ENCODE peak calls at places on chromosomes 16 and 17, in four cellular contexts. One of them, this sample, is unnamed.
A peak's percentile ranks its signal among the peaks of the same experiment; 100 is the strongest.

GRCh38 chr17:42411905-42412679 is 11.0 kb downstream of the CAVIN1 start:
- DNase-seq in mesendoderm: no peak
- DNase-seq in neuronal stem cell: no peak
- DNase-seq in H9: no peak
- DNase-seq in this sample: no peak

GRCh38 chr16:86491643-86492030 is 18.7 kb upstream of the FOXF1 start:
- DNase-seq in mesendoderm: no peak
- DNase-seq in neuronal stem cell: no peak
- DNase-seq in H9: no peak
- DNase-seq in this sample: no peak

GRCh38 chr17:74750327-74751069 is 2.1 kb downstream of the NHERF1 start:
- DNase-seq in mesendoderm: no peak
- DNase-seq in neuronal stem cell: no peak
- DNase-seq in H9: no peak
- DNase-seq in this sample: no peak

GRCh38 chr17:8459109-8459508 is 23.4 kb downstream of the NDEL1 start:
- DNase-seq in mesendoderm: no peak
- DNase-seq in neuronal stem cell: no peak
- DNase-seq in H9: no peak
- DNase-seq in this sample: no peak

GRCh38 chr17:51250314-51250840 is 9.5 kb downstream of the MBTD1 start:
- DNase-seq in mesendoderm: no peak
- DNase-seq in neuronal stem cell: no peak
- DNase-seq in H9: no peak
- DNase-seq in this sample: no peak

GRCh38 chr17:42817866-42818265 is 6.2 kb downstream of the BECN1 start:
- DNase-seq in mesendoderm: no peak
- DNase-seq in neuronal stem cell: no peak
- DNase-seq in H9: no peak
- DNase-seq in this sample: peak; percentile 56

GRCh38 chr17:12438813-12439586 is 226.7 kb upstream of the MYOCD start:
- DNase-seq in mesendoderm: peak; percentile 95
- DNase-seq in neuronal stem cell: no peak
- DNase-seq in H9: no peak
- DNase-seq in this sample: no peak

GRCh38 chr17:73226556-73227172 is 33.8 kb downstream of the COG1 start:
- DNase-seq in mesendoderm: peak; percentile 71
- DNase-seq in neuronal stem cell: no peak
- DNase-seq in H9: no peak
- DNase-seq in this sample: peak; percentile 45

GRCh38 chr17:60720763-60721531 is 43.3 kb downstream of the BCAS3 start:
- DNase-seq in mesendoderm: peak; percentile 56
- DNase-seq in neuronal stem cell: peak; percentile 62
- DNase-seq in H9: peak; percentile 44
- DNase-seq in this sample: peak; percentile 81

GRCh38 chr16:22139008-22139407 is 23.3 kb upstream of the SDR42E2 start:
- DNase-seq in mesendoderm: no peak
- DNase-seq in neuronal stem cell: no peak
- DNase-seq in H9: no peak
- DNase-seq in this sample: no peak

GRCh38 chr16:15530085-15530484 is 95.7 kb downstream of the BMERB1 start:
- DNase-seq in mesendoderm: no peak
- DNase-seq in neuronal stem cell: no peak
- DNase-seq in H9: no peak
- DNase-seq in this sample: no peak

DNA sequence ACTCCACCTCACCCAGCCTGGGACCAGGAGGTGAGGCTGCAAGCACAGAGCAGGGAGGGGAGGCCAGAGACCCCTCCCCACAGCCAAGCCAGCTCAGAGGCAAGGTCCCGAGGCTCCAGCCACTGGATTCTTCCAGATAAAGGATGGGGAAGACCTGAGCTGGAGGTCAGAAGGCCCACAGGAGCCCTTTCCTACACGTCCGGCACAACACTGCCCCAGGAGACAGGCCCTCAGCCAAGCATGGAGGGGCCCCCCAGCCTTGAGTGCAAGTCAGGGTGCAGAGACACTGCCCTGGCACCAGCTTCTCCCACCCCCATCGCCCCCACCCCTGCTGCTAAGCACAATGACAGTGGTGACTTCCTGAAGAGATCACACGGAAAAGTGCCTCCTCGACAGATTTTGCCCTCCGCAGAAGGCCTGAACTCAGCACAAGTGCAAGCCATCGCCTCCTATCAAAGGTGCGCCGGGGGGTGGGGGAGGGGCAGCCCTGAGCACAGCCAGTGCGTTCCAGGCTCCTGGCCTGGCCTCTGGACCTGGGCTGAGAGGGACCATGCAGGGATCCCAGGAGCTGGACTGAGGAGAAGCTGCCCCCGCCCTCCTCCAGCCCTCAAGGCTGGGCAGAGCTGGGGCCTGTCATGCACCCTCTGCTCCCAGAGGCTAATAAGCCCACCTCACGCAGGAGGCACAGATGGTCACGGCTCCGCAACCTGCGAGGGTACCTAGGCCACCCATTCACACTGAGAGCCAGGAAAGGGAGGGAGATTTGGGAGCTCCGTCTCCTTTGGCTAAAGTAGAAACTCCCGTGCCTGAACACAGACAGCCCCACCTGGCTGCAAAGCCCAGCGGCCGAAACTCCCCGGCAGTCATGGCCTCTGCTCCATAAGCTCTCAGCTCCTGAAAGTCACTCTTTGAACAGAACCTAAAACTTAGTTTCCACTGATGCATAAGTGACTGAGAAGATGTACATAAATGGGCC is 2.7 kb downstream of the MAFG start:
- DNase-seq in mesendoderm: peak; percentile 72
- DNase-seq in neuronal stem cell: no peak
- DNase-seq in H9: peak; percentile 82
- DNase-seq in this sample: no peak
- H3K4ac ChIP-seq in mesendoderm: peak overlapping the region; percentile 71
- H3K4ac ChIP-seq in neuronal stem cell: no peak overlapping the region
- H3K4ac ChIP-seq in H9: no peak overlapping the region
- H3K4ac ChIP-seq in this sample: peak overlapping the region; percentile 51

DNA sequence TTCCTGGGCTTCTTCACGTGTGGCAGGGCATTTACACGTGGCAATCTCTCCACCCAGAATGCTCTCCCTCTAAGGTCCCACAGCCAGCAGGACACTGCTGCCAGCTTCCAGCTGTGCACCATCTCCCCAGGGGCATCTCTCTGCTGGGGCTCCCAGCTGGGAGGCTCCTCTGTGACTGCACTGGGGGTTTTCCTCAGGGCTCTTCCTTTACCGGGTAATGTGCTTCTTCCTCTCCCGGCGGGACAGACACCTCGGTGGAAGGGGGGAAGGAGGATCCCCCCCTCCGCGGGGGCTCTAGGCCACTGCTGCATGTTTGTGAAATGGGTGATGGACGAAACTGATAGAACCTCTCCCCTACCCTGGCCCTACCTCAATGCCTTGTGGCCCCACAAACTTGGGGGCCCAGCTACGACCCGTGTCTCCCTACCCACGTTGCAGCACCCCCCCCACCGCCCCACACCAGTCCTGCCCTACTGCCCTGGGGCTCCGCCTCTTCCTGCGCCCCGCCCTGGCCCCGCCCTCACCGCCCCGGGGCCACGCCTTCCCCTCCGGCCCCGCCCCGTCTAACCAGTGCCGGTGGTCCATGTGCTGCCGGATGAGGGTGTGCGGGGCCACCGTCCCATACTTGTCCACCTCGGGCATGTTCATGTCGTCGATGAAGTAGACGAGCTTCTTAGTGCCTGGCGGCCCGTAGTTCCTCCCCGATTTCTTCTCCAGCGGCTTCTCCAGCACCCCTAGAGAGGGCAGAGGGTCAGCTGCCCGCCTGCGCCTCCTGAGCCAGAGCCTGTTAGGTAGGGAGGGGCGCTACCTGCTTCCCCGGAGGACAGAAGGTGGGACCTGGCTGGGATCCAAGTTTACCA is 92.7 kb downstream of the DNAH17 start:
- DNase-seq in mesendoderm: peak; percentile 76
- DNase-seq in neuronal stem cell: peak; percentile 51
- DNase-seq in H9: peak; percentile 89
- DNase-seq in this sample: no peak
- H3K4ac ChIP-seq in mesendoderm: peak overlapping the region; percentile 75
- H3K4ac ChIP-seq in neuronal stem cell: no peak overlapping the region
- H3K4ac ChIP-seq in H9: no peak overlapping the region
- H3K4ac ChIP-seq in this sample: no peak overlapping the region

DNA sequence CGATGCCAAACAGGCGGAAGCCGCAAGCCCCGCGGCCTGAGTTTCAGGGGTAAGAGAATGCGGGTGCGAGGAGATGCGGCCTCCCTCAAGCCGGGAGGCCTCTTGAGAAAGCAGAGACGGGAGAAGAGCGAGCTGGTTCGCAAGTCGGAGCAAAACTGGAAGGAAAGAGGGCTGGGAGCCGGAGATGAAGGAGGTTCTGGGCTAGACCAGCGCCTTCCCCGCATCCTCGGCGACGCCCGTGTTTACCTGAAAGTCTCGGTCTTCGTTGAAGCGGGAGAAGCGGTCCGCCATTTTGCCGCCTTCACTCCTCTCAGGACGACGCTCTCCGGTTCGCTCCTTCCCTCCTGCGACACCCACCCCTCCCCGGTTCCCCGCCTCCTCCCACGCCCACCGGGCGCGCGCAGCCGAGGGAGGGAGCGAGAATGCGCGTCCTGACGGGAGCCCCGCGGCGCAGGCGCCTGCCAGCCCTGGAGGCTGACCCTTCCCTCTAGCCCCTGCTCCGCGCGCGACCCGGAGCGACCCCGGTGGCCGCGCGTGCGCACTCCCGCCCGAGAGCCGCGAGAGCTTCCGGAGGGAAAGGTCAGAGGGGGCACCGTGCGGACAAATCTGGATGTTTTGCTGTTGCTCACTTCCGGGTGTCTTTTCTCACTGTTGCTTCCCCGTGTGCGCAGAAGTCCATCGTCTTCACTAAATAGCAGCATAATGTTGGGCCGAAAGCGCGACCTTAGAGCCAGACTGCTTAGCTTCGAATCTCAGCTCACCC is at the start of gene GPATCH8:
- DNase-seq in mesendoderm: peak; percentile 98
- DNase-seq in neuronal stem cell: peak; percentile 96
- DNase-seq in H9: peak; percentile 99
- DNase-seq in this sample: peak; percentile 93
- H3K4ac ChIP-seq in mesendoderm: peak within 1 kb of the TSS; percentile 84
- H3K4ac ChIP-seq in neuronal stem cell: peak within 1 kb of the TSS; percentile 31
- H3K4ac ChIP-seq in H9: no peak within 1 kb of the TSS
- H3K4ac ChIP-seq in this sample: peak within 1 kb of the TSS; percentile 96

DNA sequence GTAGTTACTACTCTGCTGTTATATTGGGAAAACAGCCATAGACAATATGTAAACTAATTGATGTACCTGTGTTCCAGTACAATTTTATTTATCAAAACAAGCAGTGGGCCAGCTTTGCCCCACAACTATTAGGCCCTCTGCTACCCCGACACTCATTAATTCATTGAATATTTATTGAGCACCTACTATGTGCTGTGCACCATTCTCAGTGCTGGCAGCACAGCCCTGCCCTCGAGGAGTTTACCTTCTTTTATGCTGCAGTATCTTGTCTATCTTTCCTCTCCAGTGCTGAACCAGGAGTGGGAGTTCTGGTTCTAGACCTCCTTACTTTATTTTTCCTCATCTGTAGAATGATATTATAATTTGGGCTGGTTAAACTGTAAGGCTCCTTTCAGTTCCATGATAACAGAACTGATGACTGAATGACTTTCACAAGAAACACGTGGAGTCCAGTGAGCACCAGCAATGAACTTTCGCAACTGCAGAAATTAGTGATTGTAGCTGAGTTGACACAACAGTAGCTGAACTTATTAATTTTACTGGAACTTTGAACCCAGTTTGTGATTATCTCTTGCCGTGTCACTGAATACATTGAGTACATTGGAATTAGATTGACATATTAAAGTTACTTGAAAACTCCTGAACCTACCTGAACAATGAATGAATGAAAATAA is 2.4 kb downstream of the GOSR2 start:
- DNase-seq in mesendoderm: no peak
- DNase-seq in neuronal stem cell: no peak
- DNase-seq in H9: no peak
- DNase-seq in this sample: no peak
- H3K4ac ChIP-seq in mesendoderm: no peak overlapping the region
- H3K4ac ChIP-seq in neuronal stem cell: no peak overlapping the region
- H3K4ac ChIP-seq in H9: no peak overlapping the region
- H3K4ac ChIP-seq in this sample: no peak overlapping the region

GRCh38 chr17:21019976-21020575 is 22.7 kb downstream of the USP22 start:
- DNase-seq in mesendoderm: peak; percentile 53
- DNase-seq in neuronal stem cell: no peak
- DNase-seq in H9: no peak
- DNase-seq in this sample: no peak
- H3K4ac ChIP-seq in mesendoderm: no peak overlapping the region
- H3K4ac ChIP-seq in neuronal stem cell: no peak overlapping the region
- H3K4ac ChIP-seq in H9: no peak overlapping the region
- H3K4ac ChIP-seq in this sample: no peak overlapping the region

GRCh38 chr17:18981385-18981641 is 23.3 kb downstream of the FAM83G start:
- DNase-seq in mesendoderm: no peak
- DNase-seq in neuronal stem cell: no peak
- DNase-seq in H9: no peak
- DNase-seq in this sample: no peak

GRCh38 chr17:18980682-18981384 is 23.7 kb downstream of the FAM83G start:
- DNase-seq in mesendoderm: peak; percentile 72
- DNase-seq in neuronal stem cell: no peak
- DNase-seq in H9: no peak
- DNase-seq in this sample: peak; percentile 88

GRCh38 chr17:18978655-18979054 is 25.9 kb downstream of the FAM83G start:
- DNase-seq in mesendoderm: no peak
- DNase-seq in neuronal stem cell: no peak
- DNase-seq in H9: no peak
- DNase-seq in this sample: no peak

GRCh38 chr17:18984273-18985114 is 20.1 kb downstream of the FAM83G start:
- DNase-seq in mesendoderm: no peak
- DNase-seq in neuronal stem cell: no peak
- DNase-seq in H9: no peak
- DNase-seq in this sample: no peak

DNA sequence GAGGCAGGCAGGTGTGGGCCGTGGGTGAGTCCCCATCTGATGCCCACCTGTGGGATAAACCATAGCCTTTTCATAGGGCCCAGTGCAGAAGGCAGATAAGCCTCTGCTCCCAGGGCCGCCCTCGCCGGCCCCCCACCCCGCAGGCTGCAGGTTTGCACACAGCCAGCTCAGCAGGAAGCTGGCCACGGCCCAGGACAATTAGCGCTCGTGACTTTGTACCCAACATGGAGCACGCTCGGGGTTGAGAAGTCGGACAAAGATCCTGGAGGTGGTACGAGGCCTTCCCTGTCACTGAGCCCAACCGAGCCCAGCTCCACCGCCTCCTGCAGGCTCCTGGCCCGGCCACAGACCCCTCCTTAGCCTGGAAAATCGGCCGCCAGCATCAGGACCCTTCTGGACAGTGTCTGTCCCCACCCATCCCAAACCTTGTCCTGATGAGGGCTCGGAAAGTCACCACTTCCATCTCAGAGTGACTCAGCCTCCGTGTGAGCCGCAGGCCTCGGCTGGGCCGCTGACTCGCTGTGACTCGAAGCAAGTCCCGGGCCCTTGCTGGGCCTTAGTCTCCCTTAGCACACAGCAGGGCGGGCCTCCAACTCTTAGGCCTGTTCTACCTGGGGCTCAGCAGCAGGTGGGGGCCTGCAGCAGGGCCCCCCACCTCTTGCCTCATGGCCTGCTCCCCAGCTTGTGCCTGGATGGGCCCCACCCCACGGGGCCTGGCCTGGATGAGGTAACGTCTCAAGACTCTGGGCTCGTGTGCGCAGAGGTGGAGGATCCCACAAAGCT is 22.7 kb downstream of the FAM83G start:
- DNase-seq in mesendoderm: peak; percentile 74
- DNase-seq in neuronal stem cell: no peak
- DNase-seq in H9: no peak
- DNase-seq in this sample: peak; percentile 82
- H3K4ac ChIP-seq in mesendoderm: no peak overlapping the region
- H3K4ac ChIP-seq in neuronal stem cell: peak overlapping the region; percentile 71
- H3K4ac ChIP-seq in H9: no peak overlapping the region
- H3K4ac ChIP-seq in this sample: peak overlapping the region; percentile 81

This sample was measured in IMR-90.